ENCODE peak calls at places on chromosomes 4 and X, in nine cellular contexts. X is lower leg skin, T is heart right ventricle, R is AG04450, U is AG09309, Q is body of pancreas, I is upper lobe of right lung, A is left ventricle myocardium inferior, M is fibroblast of lung. O is an unnamed sample.

GRCh38 chr4:8549352-8549931 is 30.8 kb upstream of the GPR78 start:
- DNase-seq in X (no peak), U (no peak), T (no peak), A (no peak), I (peak), M (no peak), R (no peak), Q (no peak), O (no peak)

GRCh38 chr4:122796801-122797404 is 29.7 kb upstream of the FGF2 start:
- DNase-seq in I (no peak), U (no peak), T (no peak), R (no peak), Q (no peak), A (no peak), X (no peak), M (no peak), O (no peak)

GRCh38 chrX:143437439-143437838 is 79.8 kb downstream of the SPANXN3 start:
- DNase-seq in X (no peak), I (no peak), T (no peak), A (no peak), R (no peak), U (no peak), M (no peak), Q (no peak), O (peak)

GRCh38 chrX:132623307-132623706 is 134.5 kb upstream of the MBNL3 start:
- DNase-seq in R (no peak), Q (no peak), I (no peak), U (no peak), T (no peak), X (no peak), M (no peak), A (no peak), O (no peak)

GRCh38 chr4:180635276-180635675 is 1607.9 kb upstream of the TENM3 start:
- DNase-seq in A (no peak), I (no peak), U (no peak), T (no peak), X (no peak), Q (no peak), M (no peak), R (no peak), O (no peak)

GRCh38 chrX:47384502-47384901 is 14.1 kb downstream of the ZNF157 start:
- DNase-seq in M (peak), U (peak), R (peak), Q (peak), X (peak), I (no peak), T (peak), A (peak), O (peak)

GRCh38 chr4:101256222-101256621 is 91.1 kb downstream of the PPP3CA start:
- DNase-seq in Q (no peak), R (no peak), M (no peak), I (no peak), X (no peak), A (no peak), T (no peak), U (no peak), O (no peak)

GRCh38 chr4:182207806-182208483 is 35.3 kb upstream of the TENM3 start:
- DNase-seq in X (no peak), Q (no peak), T (no peak), R (peak), I (no peak), A (no peak), U (peak), M (peak), O (no peak)

GRCh38 chr4:25503779-25504178 is 126.7 kb downstream of the ANAPC4 start:
- DNase-seq in I (no peak), U (no peak), M (no peak), A (no peak), R (no peak), T (no peak), X (no peak), Q (no peak), O (no peak)

GRCh38 chr4:118112647-118113046 is 78.4 kb downstream of the NDST3 start:
- DNase-seq in X (no peak), T (no peak), M (no peak), Q (no peak), R (no peak), I (no peak), U (no peak), A (no peak), O (no peak)

GRCh38 chr4:40173470-40173875 is 23.4 kb upstream of the RHOH start:
- DNase-seq in Q (no peak), X (no peak), R (no peak), M (no peak), A (no peak), T (no peak), I (no peak), U (no peak), O (no peak)

GRCh38 chr4:77052352-77052751 is 23.4 kb downstream of the CCNI start:
- DNase-seq in I (no peak), A (no peak), Q (peak), R (no peak), X (no peak), U (no peak), M (peak), T (peak), O (peak)

GRCh38 chrX:3526749-3527148 is 180.3 kb upstream of the MXRA5 start:
- DNase-seq in X (no peak), T (no peak), Q (no peak), I (no peak), A (no peak), M (no peak), R (no peak), U (no peak), O (no peak)

GRCh38 chr4:53721276-53721675 is 130.0 kb upstream of the LNX1 start:
- DNase-seq in U (no peak), Q (no peak), M (no peak), I (no peak), T (no peak), X (no peak), R (no peak), A (no peak), O (no peak)

GRCh38 chr4:128802680-128803628 is 6.5 kb upstream of the JADE1 start:
- DNase-seq in X (no peak), I (no peak), Q (no peak), A (no peak), R (no peak), M (no peak), T (no peak), U (no peak), O (no peak)

GRCh38 chr4:158182736-158183135 is 9.9 kb upstream of the GASK1B start:
- DNase-seq in Q (no peak), X (no peak), A (no peak), T (no peak), M (no peak), R (no peak), I (no peak), U (no peak), O (no peak)

GRCh38 chr4:58587856-58588255 is 1477.7 kb upstream of the IGFBP7 start:
- DNase-seq in X (no peak), Q (no peak), T (no peak), I (no peak), R (no peak), U (no peak), M (no peak), A (no peak), O (no peak)

GRCh38 chr4:60846678-60847077 is 353.4 kb upstream of the ADGRL3 start:
- DNase-seq in M (no peak), U (no peak), R (no peak), T (no peak), Q (no peak), X (no peak), A (no peak), I (no peak), O (no peak)

GRCh38 chrX:66015152-66015827 is 24.6 kb downstream of the VSIG4 start:
- DNase-seq in U (no peak), T (peak), A (peak), R (no peak), M (no peak), X (peak), I (no peak), Q (no peak), O (peak)

GRCh38 chrX:19602866-19603620 is 87.7 kb upstream of the MAP3K15 start:
- DNase-seq in A (no peak), X (no peak), U (peak), R (no peak), I (no peak), T (no peak), Q (no peak), M (peak), O (no peak)

GRCh38 chrX:74262472-74263209 is 41.3 kb upstream of the ZCCHC13 start:
- DNase-seq in I (no peak), U (no peak), X (no peak), R (no peak), M (no peak), A (no peak), Q (no peak), T (no peak), O (no peak)

GRCh38 chr4:38811307-38811706 is 6.7 kb upstream of the TLR1 start:
- DNase-seq in T (no peak), R (no peak), M (no peak), U (no peak), I (no peak), X (no peak), Q (no peak), A (no peak), O (no peak)

GRCh38 chrX:139801397-139801813 is 93.4 kb upstream of the MCF2 start:
- DNase-seq in Q (no peak), X (no peak), T (no peak), U (no peak), I (no peak), M (no peak), R (no peak), A (no peak), O (no peak)

GRCh38 chrX:7372843-7373525 is 225.0 kb upstream of the PUDP start:
- DNase-seq in T (no peak), A (no peak), X (no peak), Q (no peak), U (peak), I (no peak), M (peak), R (no peak), O (no peak)

GRCh38 chrX:96407501-96407900 is 277.1 kb upstream of the DIAPH2 start:
- DNase-seq in T (no peak), M (peak), A (no peak), U (peak), R (peak), X (peak), Q (no peak), I (no peak), O (no peak)

GRCh38 chrX:21975827-21976226 is 35.3 kb downstream of the SMS start:
- DNase-seq in A (no peak), X (no peak), R (peak), T (no peak), Q (no peak), M (peak), I (no peak), U (peak), O (no peak)

GRCh38 chr4:158998624-158999023 is 104.3 kb upstream of the RAPGEF2 start:
- DNase-seq in U (peak), Q (no peak), X (no peak), R (no peak), A (no peak), M (no peak), I (no peak), T (no peak), O (no peak)

GRCh38 chrX:82711432-82711831 is 796.7 kb upstream of the POU3F4 start:
- DNase-seq in T (no peak), Q (no peak), M (peak), X (no peak), A (no peak), I (no peak), U (no peak), R (no peak), O (no peak)

GRCh38 chrX:155216940-155217450 is 735 bp downstream of the VBP1 start:
- DNase-seq in R (no peak), T (no peak), M (no peak), I (no peak), Q (no peak), A (no peak), X (no peak), U (no peak), O (no peak)

GRCh38 chr4:159540501-159540900 is 437.6 kb downstream of the RAPGEF2 start:
- DNase-seq in I (no peak), A (no peak), T (no peak), R (no peak), X (no peak), U (no peak), M (no peak), Q (no peak), O (no peak)

GRCh38 chrX:20217279-20217678 is 49.4 kb downstream of the RPS6KA3 start:
- DNase-seq in Q (no peak), X (no peak), M (peak), R (no peak), A (no peak), T (no peak), U (peak), I (no peak), O (no peak)

GRCh38 chr4:94127707-94128328 is 79.8 kb upstream of the SMARCAD1 start:
- DNase-seq in I (no peak), T (no peak), A (no peak), R (peak), Q (no peak), U (no peak), M (peak), X (no peak), O (no peak)

DNA sequence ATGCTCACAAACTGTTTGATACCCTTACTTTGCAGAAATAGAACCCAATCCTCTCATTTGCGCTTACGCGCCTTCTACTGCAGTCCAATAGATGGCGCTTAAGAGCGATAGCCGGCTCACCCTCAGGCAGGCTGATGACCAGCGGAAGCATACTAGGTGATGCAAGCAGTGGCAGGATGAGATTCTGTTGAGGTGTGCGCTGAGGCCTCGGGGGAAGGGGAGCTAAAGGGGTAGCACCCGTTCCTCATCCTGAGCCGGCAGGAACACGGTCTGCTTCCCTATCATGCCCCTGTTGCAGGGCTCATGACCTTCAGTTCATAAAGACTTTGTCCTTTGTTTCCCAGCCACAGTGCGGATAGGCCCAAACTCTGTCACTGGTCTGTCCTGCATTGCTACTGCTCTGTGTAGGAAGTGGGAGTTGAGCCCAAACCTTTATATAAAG is 628.9 kb downstream of the TLL1 start:
- DNase-seq in I (no peak), Q (peak), A (no peak), X (no peak), T (no peak), R (no peak), M (peak), U (no peak), O (peak)
- TF ChIP-seq CTCF in I (peak), Q (peak), A (no peak), X (no peak), T (peak), R (no peak), M (peak), U (peak), O (no peak)

DNA sequence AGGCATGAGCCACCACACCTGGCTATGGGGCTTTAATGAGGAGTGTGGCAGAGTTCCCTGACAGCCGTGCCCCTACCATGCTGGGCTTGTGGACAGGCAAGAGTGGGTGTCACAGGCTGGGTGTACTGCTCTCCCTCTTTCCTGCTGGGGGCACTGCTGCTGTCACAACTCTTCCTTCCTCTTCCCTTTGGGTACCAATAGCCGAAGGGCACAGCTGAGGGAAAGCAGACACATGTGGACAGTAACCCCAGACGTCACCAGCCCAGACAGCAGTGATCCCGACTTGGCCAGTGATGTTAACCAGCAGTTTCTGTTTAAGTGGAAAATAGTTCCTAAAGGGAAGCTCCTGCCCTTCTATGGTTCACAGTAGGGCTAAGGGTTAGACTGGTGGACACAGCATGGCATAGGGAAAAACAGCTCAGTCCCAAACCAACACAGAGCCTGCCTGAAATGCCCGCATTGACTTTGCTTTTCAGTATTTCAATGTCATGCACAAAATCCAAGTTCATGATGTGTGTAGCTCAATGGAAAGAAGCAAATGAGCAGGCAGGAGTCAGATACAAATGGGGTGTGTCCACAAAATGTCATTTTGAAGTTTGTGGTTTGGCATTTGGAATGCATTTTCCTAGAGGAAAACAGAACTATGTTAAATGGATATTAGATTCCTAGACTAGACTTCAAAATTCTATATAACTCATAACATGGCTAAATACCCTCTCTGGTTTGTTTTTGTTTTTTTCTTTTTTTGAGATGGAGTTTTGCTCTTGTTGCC is 24.9 kb upstream of the DDX3X start:
- DNase-seq in M (peak), A (no peak), T (no peak), U (no peak), I (no peak), R (no peak), X (no peak), Q (no peak), O (no peak)
- TF ChIP-seq CTCF in M (no peak), A (no peak), T (no peak), U (no peak), I (no peak), R (no peak), X (no peak), Q (no peak), O (no peak)

GRCh38 chr4:20512980-20513379 is 187.3 kb upstream of the PACRGL start:
- DNase-seq in T (no peak), R (no peak), A (no peak), X (no peak), M (no peak), Q (no peak), U (no peak), I (no peak), O (no peak)

GRCh38 chr4:20506827-20507226 is 193.4 kb upstream of the PACRGL start:
- DNase-seq in M (peak), I (no peak), Q (no peak), U (peak), X (no peak), T (no peak), R (no peak), A (no peak), O (no peak)

GRCh38 chr4:20509315-20509714 is 190.9 kb upstream of the PACRGL start:
- DNase-seq in Q (no peak), I (no peak), X (no peak), R (no peak), A (no peak), U (no peak), T (no peak), M (no peak), O (no peak)

GRCh38 chr4:20512053-20512810 is 188.0 kb upstream of the PACRGL start:
- DNase-seq in M (no peak), R (no peak), A (no peak), U (no peak), I (no peak), X (no peak), T (no peak), Q (no peak), O (no peak)
- TF ChIP-seq CTCF in M (no peak), R (no peak), A (no peak), U (no peak), I (no peak), X (no peak), T (no peak), Q (no peak), O (no peak)

GRCh38 chrX:112048707-112049106 is 33.9 kb downstream of the TRPC5 start:
- DNase-seq in X (no peak), U (no peak), M (no peak), A (no peak), R (no peak), Q (no peak), T (no peak), I (no peak), O (no peak)

GRCh38 chrX:112043997-112044396 is 38.6 kb downstream of the TRPC5 start:
- DNase-seq in A (no peak), I (no peak), X (no peak), T (no peak), U (no peak), M (no peak), R (no peak), Q (no peak), O (peak)
- TF ChIP-seq CTCF in A (peak), I (peak), X (no peak), T (peak), U (no peak), M (no peak), R (no peak), Q (peak), O (peak)

GRCh38 chr4:130659314-130659713 is 1563.4 kb downstream of the C4orf33 start:
- DNase-seq in Q (no peak), A (no peak), U (no peak), T (no peak), R (no peak), X (no peak), I (no peak), M (no peak), O (no peak)
- TF ChIP-seq CTCF in Q (no peak), A (no peak), U (no peak), T (no peak), R (no peak), X (no peak), I (no peak), M (no peak), O (no peak)

DNA sequence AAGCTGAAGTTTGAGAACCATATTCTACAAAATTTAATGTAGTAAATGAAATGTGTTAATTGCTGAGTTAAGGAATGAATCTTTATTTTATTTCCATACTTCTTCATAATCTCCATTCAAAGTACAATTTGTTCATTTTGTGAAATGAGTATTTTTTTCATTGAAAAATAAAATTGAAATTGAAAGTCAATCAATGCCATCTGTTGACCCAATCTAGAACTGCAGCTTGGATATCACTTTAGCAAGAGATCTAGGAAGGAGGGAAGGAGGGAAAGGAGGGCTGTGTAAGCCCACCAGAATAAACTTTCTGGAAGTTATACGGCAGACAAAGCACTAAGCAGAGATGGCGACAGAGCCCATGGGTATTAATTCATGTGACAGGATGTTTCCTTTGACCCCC is 128.4 kb downstream of the ZMAT1 start:
- DNase-seq in M (peak), T (no peak), R (no peak), Q (no peak), X (no peak), A (no peak), U (no peak), I (no peak), O (no peak)
- TF ChIP-seq CTCF in M (peak), T (peak), R (peak), Q (no peak), X (no peak), A (peak), U (peak), I (peak), O (peak)

GRCh38 chr4:178395798-178396197 is 953.6 kb upstream of the AGA start:
- DNase-seq in X (no peak), M (no peak), Q (no peak), I (no peak), T (no peak), R (no peak), A (no peak), U (no peak), O (no peak)
- TF ChIP-seq CTCF in X (no peak), M (peak), Q (no peak), I (no peak), T (no peak), R (no peak), A (no peak), U (no peak), O (no peak)

DNA sequence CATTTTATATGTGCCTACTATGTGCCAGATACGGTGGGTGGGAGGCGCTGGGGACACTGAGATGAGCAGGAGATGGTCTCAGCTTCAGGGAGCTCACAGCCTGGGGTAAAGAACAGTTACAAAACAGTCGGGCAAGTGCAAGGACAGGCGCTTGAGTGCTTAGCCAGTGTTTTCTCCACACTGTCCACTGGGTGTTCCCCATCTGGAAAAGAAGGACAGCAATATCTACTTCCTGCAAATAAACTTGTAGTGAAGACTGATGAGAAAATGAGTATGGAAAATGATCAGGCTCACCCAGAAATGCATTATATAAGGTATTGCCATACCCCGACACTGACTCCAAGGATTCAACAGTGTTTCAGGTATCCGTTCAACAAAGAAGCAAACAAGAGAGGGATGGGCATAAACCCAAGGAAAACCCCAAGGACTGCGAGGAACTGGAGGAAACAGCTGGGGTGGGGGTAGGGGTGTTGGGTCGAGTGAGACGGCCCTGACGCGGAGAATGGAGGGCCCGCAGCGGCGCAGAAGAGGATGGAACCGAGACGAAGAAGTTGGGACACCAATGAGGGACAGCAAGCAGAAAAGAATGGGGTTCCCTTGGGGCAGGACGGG is 805 bp downstream of the TMEM185A start:
- DNase-seq in A (no peak), T (no peak), Q (no peak), U (peak), X (no peak), M (peak), I (no peak), R (peak), O (no peak)
- TF ChIP-seq CTCF in A (peak), T (peak), Q (no peak), U (no peak), X (no peak), M (peak), I (no peak), R (peak), O (no peak)